ENCODE peak calls at places on chromosomes 16 and 17, in six cellular contexts. E is gastrocnemius medialis, Q is GM12892, U is tibial nerve, J is body of pancreas, K is stomach. S is an unnamed sample.

GRCh38 chr16:29662729-29663019 is 373 bp upstream of the SPN start:
- DNase-seq in E (no peak), Q (peak), U (no peak), J (no peak), K (peak), S (no peak)

GRCh38 chr17:36939944-36940312 is 2.7 kb downstream of the LHX1 start:
- DNase-seq in E (no peak), Q (no peak), U (no peak), J (no peak), K (no peak), S (no peak)

GRCh38 chr16:7921360-7921759 is 588.7 kb downstream of the RBFOX1 start:
- DNase-seq in E (no peak), Q (no peak), U (no peak), J (no peak), K (no peak), S (no peak)

GRCh38 chr17:70636517-70637133 is 467.3 kb downstream of the KCNJ2 start:
- DNase-seq in E (no peak), Q (no peak), U (no peak), J (peak), K (no peak), S (no peak)

GRCh38 chr16:87864331-87864989 is 4.8 kb downstream of the SLC7A5 start:
- DNase-seq in E (no peak), Q (no peak), U (no peak), J (no peak), K (no peak), S (no peak)

GRCh38 chr16:81319221-81319912 is 4.6 kb downstream of the GAN start:
- DNase-seq in E (no peak), Q (no peak), U (no peak), J (no peak), K (no peak), S (no peak)

GRCh38 chr17:58415371-58416055 is 1.8 kb downstream of the RNF43 start:
- DNase-seq in E (no peak), Q (no peak), U (no peak), J (peak), K (peak), S (no peak)

GRCh38 chr17:74566132-74566753 is 1.1 kb downstream of the CD300H start:
- DNase-seq in E (no peak), Q (no peak), U (no peak), J (peak), K (peak), S (no peak)

GRCh38 chr17:2050871-2051387 is 4.0 kb upstream of the HIC1 start:
- DNase-seq in E (no peak), Q (no peak), U (no peak), J (no peak), K (peak), S (no peak)

GRCh38 chr17:38584350-38584925 is 21.3 kb downstream of the SRCIN1 start:
- DNase-seq in E (peak), Q (peak), U (peak), J (peak), K (peak), S (no peak)

GRCh38 chr16:85554791-85555548 is 58.2 kb upstream of the GSE1 start:
- DNase-seq in E (peak), Q (no peak), U (no peak), J (peak), K (peak), S (no peak)

GRCh38 chr17:3415610-3416009 is 4.4 kb downstream of the OR3A3 start:
- DNase-seq in E (no peak), Q (no peak), U (no peak), J (no peak), K (no peak), S (no peak)

GRCh38 chr17:19380551-19381284 is 2.4 kb downstream of the MAPK7 start:
- DNase-seq in E (no peak), Q (no peak), U (no peak), J (no peak), K (no peak), S (no peak)

GRCh38 chr16:86768231-86768791 is 190.0 kb downstream of the FOXL1 start:
- DNase-seq in E (no peak), Q (no peak), U (no peak), J (no peak), K (no peak), S (no peak)

GRCh38 chr17:12627776-12628491 is 37.8 kb upstream of the MYOCD start:
- DNase-seq in E (no peak), Q (no peak), U (no peak), J (no peak), K (no peak), S (no peak)

GRCh38 chr17:67055811-67056745 is 11.7 kb downstream of the CACNG1 start:
- DNase-seq in E (peak), Q (no peak), U (no peak), J (peak), K (no peak), S (peak)

GRCh38 chr16:72908362-72908838 is 139.5 kb downstream of the ZFHX3 start:
- DNase-seq in E (peak), Q (no peak), U (no peak), J (peak), K (no peak), S (no peak)

GRCh38 chr17:64061157-64061898 is 40.9 kb upstream of the ICAM2 start:
- DNase-seq in E (no peak), Q (no peak), U (no peak), J (no peak), K (no peak), S (no peak)

GRCh38 chr16:47712276-47713224 is 251.4 kb downstream of the PHKB start:
- DNase-seq in E (no peak), Q (no peak), U (no peak), J (no peak), K (no peak), S (no peak)

GRCh38 chr16:81647527-81647926 is 131.6 kb upstream of the PLCG2 start:
- DNase-seq in E (no peak), Q (no peak), U (no peak), J (no peak), K (no peak), S (no peak)

GRCh38 chr16:49800441-49800840 is 55.5 kb downstream of the ZNF423 start:
- DNase-seq in E (no peak), Q (no peak), U (no peak), J (no peak), K (no peak), S (no peak)

GRCh38 chr17:10105513-10106001 is 92.8 kb downstream of the GAS7 start:
- DNase-seq in E (no peak), Q (no peak), U (no peak), J (no peak), K (no peak), S (peak)

GRCh38 chr16:70689035-70689969 is 3.4 kb upstream of the MTSS2 start:
- DNase-seq in E (peak), Q (no peak), U (no peak), J (peak), K (peak), S (no peak)

GRCh38 chr17:4492762-4493561 is 5.7 kb upstream of the SPNS2 start:
- DNase-seq in E (no peak), Q (no peak), U (no peak), J (peak), K (peak), S (no peak)

GRCh38 chr17:3794890-3795757 is 5.9 kb downstream of the ITGAE start:
- DNase-seq in E (no peak), Q (no peak), U (no peak), J (no peak), K (no peak), S (no peak)

GRCh38 chr17:57499648-57500049 is 243.3 kb downstream of the MSI2 start:
- DNase-seq in E (no peak), Q (no peak), U (no peak), J (no peak), K (no peak), S (no peak)

GRCh38 chr17:12024332-12024731 is 3.7 kb downstream of the MAP2K4 start:
- DNase-seq in E (no peak), Q (no peak), U (no peak), J (no peak), K (no peak), S (no peak)

GRCh38 chr16:23837553-23838308 is 1.9 kb downstream of the PRKCB start:
- DNase-seq in E (no peak), Q (no peak), U (no peak), J (no peak), K (no peak), S (no peak)

GRCh38 chr17:31672161-31672819 is 186.8 kb downstream of the COPRS start:
- DNase-seq in E (no peak), Q (no peak), U (no peak), J (no peak), K (no peak), S (no peak)

GRCh38 chr16:50539053-50539615 is 9.1 kb upstream of the NKD1 start:
- DNase-seq in E (no peak), Q (no peak), U (no peak), J (no peak), K (no peak), S (no peak)

GRCh38 chr17:18190629-18191028 is 7.0 kb downstream of the ALKBH5 start:
- DNase-seq in E (no peak), Q (no peak), U (no peak), J (no peak), K (no peak), S (no peak)

GRCh38 chr17:3972281-3972731 is 8.1 kb upstream of the ATP2A3 start:
- DNase-seq in E (no peak), Q (no peak), U (no peak), J (no peak), K (no peak), S (no peak)

GRCh38 chr16:3004781-3005284 is 7.9 kb upstream of the CLDN9 start:
- DNase-seq in E (no peak), Q (no peak), U (no peak), J (peak), K (peak), S (no peak)

GRCh38 chr17:81294512-81295030 is 536 bp downstream of the SLC38A10 start:
- DNase-seq in E (no peak), Q (no peak), U (no peak), J (peak), K (peak), S (no peak)

GRCh38 chr17:40345161-40346034 is 19.1 kb downstream of the GJD3 start:
- DNase-seq in E (peak), Q (no peak), U (no peak), J (peak), K (peak), S (no peak)

GRCh38 chr16:12869681-12870427 is 31.5 kb upstream of the SHISA9 start:
- DNase-seq in E (no peak), Q (no peak), U (no peak), J (no peak), K (no peak), S (no peak)

GRCh38 chr17:41775394-41776226 is 10.9 kb downstream of the JUP start:
- DNase-seq in E (peak), Q (no peak), U (no peak), J (no peak), K (no peak), S (no peak)

GRCh38 chr16:65731840-65732239 is 610.0 kb upstream of the CDH11 start:
- DNase-seq in E (no peak), Q (no peak), U (no peak), J (no peak), K (no peak), S (no peak)

DNA sequence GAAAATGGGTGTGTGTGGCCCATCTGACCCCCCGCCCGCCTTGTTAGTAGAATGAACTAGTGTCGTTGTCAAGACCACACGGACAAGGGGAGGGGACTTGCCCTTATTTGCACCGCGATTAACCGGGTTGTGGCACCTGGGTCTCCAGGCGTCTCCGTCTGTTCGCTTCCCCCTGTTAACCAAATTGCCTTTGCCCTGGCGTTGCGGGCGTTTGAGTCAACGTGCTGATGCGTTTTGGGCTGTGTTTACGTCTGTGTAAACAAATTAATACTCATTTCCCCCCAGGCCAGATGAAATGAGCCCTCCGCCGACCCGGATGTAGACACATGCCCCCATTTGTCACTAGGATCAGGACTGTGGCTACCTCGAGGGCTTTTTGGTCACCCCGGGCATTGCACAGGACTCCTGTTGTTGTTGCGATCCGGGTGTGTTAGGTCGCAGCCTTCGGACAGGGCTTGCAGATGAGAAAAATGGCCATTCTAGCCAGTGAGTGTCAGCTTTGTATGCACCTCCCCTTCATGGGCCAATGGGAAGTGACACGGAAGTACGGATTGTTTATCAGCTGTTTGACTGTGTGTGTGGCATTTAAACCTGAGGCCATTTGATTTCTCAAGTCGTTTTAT is 906 bp downstream of the RBL2 start:
- DNase-seq in E (peak), Q (peak), U (peak), J (peak), K (peak), S (no peak)
- TF ChIP-seq POLR2A in E (peak), Q (no peak), U (peak), J (peak), K (no peak), S (no peak)

DNA sequence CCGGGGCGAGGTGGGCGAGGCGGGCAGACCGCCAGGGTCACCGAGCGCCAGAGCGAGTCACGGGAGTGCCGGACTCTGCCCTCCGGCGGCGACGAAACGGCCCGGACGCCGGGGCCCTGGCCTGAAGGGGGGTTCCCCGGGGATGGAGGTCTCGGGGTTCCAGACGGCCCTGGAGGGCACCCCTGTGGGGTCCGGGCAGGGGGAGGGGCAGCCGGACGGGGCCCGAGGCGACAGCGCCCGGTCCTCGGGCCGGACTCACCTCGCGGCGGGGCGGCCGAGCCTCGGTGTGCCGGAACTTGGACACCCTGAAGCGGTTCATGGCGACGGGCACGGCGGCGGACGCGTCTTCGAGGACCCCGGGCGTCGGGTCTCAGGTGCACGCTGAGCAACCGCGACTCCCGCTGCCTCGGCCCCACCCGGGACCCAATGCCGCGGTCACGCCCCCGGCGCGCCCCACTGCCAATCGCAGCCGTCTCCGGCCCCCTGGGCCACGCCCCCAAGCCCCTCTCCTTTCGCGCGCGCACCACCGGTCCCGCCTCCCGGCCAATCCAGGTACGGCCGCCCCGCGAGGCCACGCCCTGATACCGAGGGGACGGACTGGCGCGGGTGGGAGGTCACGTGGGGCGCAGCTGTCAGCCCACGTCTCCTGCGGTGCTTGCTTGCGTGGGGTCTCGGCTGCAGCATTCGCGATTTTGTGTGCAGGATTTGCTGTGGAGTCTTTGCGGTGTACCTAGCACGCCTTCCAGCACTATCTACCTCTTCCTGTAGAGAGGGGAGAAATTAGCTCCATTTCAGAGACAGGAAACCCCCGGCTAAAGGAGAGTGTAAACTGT is at the start of gene CORO7:
- DNase-seq in E (peak), Q (peak), U (peak), J (peak), K (peak), S (no peak)
- TF ChIP-seq POLR2A in E (peak), Q (peak), U (peak), J (peak), K (no peak), S (peak)

DNA sequence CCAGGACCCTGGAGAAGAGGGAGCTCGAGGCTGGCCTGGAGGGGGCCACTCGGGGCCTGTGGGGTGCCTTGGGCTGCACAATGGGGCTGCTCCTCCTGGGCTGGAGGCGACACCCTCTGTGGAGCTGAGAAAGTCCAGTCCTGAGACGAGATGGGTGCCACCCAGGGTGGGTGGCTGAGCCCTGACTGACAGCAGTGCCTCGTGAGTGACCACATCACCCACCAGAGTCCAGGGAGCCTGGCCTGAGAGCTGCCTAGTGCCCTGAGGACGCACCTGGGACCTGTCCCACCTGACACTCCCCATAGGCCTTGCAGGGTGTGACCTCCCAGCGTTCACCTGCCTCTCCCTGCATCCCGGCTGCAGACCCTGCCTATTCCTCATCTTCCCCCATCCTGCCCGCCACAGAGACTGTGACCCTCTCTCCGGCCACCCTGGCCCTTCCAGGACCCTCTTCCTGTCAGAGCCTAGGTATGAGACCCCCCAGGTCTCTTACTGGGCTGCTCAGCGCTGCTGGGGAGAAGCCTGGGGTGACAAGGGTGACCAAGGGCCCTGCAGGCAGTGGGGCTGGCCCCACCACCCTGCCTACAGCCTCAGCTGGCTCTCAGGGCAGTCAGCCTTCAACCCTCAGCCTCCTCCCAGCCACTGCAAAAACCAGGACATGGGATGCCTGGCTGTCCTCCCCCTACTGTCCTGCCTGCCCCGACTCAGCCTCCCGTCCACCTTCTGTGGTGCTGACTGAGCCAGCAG is 41.2 kb downstream of the TNFRSF13B start:
- DNase-seq in E (no peak), Q (no peak), U (no peak), J (no peak), K (no peak), S (no peak)
- TF ChIP-seq POLR2A in E (no peak), Q (no peak), U (no peak), J (no peak), K (no peak), S (no peak)

GRCh38 chr16:53112015-53112414 is 57.2 kb downstream of the CHD9 start:
- DNase-seq in E (no peak), Q (no peak), U (no peak), J (no peak), K (no peak), S (no peak)

GRCh38 chr16:53121043-53121442 is 66.3 kb downstream of the CHD9 start:
- DNase-seq in E (no peak), Q (no peak), U (no peak), J (no peak), K (no peak), S (no peak)

GRCh38 chr16:53111078-53111776 is 56.4 kb downstream of the CHD9 start:
- DNase-seq in E (no peak), Q (peak), U (no peak), J (no peak), K (no peak), S (no peak)

GRCh38 chr16:53115047-53115446 is 60.3 kb downstream of the CHD9 start:
- DNase-seq in E (no peak), Q (no peak), U (no peak), J (no peak), K (no peak), S (no peak)

DNA sequence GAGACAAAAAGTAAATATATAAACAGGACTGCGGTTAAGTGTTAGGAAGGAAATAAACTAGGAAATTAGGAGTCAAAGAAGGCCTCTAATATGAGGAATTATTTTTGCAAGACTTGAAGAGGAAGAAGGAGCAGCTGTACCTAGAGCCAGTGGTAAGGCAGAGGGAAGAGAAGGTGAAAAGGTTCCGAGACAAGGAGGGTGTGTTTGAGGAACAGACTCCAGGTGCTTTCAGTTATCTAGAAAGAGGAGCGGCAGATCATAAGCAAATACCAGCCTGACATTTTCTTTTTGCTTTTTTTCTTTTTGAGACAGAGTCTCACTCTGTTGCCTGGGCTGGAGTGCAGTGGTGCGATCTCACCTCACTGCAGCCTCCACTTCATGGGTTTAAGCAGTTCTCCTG is 61.0 kb downstream of the CHD9 start:
- DNase-seq in E (no peak), Q (no peak), U (no peak), J (no peak), K (no peak), S (no peak)
- TF ChIP-seq POLR2A in E (no peak), Q (no peak), U (no peak), J (no peak), K (no peak), S (no peak)

GRCh38 chr16:30928390-30928789 is 5.0 kb downstream of the FBXL19 start:
- DNase-seq in E (no peak), Q (no peak), U (no peak), J (no peak), K (no peak), S (no peak)
- TF ChIP-seq POLR2A in E (no peak), Q (no peak), U (no peak), J (no peak), K (no peak), S (no peak)